ENCODE peak calls at places on chromosomes 12 and 14, in five cellular contexts. One of them, this sample, is unnamed.

GRCh38 chr14:105203057-105203494 is 22.0 kb upstream of the NUDT14 start:
- DNase-seq in endodermal cell: peak
- DNase-seq in prostate gland: peak
- DNase-seq in neural progenitor cell: peak
- DNase-seq in GM12865: peak
- DNase-seq in this sample: peak

GRCh38 chr14:58275527-58276190 is 22.7 kb upstream of the ARID4A start:
- DNase-seq in endodermal cell: no peak
- DNase-seq in prostate gland: no peak
- DNase-seq in neural progenitor cell: no peak
- DNase-seq in GM12865: no peak
- DNase-seq in this sample: no peak

GRCh38 chr14:104526723-104527645 is 52.6 kb upstream of the C14orf180 start:
- DNase-seq in endodermal cell: no peak
- DNase-seq in prostate gland: no peak
- DNase-seq in neural progenitor cell: no peak
- DNase-seq in GM12865: no peak
- DNase-seq in this sample: no peak

GRCh38 chr14:76808990-76809389 is 3.7 kb downstream of the ANGEL1 start:
- DNase-seq in endodermal cell: no peak
- DNase-seq in prostate gland: no peak
- DNase-seq in neural progenitor cell: no peak
- DNase-seq in GM12865: no peak
- DNase-seq in this sample: no peak

GRCh38 chr12:78732481-78732880 is 132.1 kb upstream of the SYT1 start:
- DNase-seq in endodermal cell: peak
- DNase-seq in prostate gland: no peak
- DNase-seq in neural progenitor cell: no peak
- DNase-seq in GM12865: no peak
- DNase-seq in this sample: no peak

GRCh38 chr12:109580684-109581333 is 7.2 kb downstream of the MVK start:
- DNase-seq in endodermal cell: no peak
- DNase-seq in prostate gland: no peak
- DNase-seq in neural progenitor cell: no peak
- DNase-seq in GM12865: no peak
- DNase-seq in this sample: no peak

GRCh38 chr14:69133206-69134125 is 19.5 kb downstream of the DCAF5 start:
- DNase-seq in endodermal cell: no peak
- DNase-seq in prostate gland: no peak
- DNase-seq in neural progenitor cell: no peak
- DNase-seq in GM12865: no peak
- DNase-seq in this sample: no peak

GRCh38 chr12:31965090-31965489 is 5.9 kb downstream of the RESF1 start:
- DNase-seq in endodermal cell: peak
- DNase-seq in prostate gland: no peak
- DNase-seq in neural progenitor cell: no peak
- DNase-seq in GM12865: no peak
- DNase-seq in this sample: no peak

GRCh38 chr14:102238766-102239165 is 66.2 kb downstream of the MOK start:
- DNase-seq in endodermal cell: no peak
- DNase-seq in prostate gland: no peak
- DNase-seq in neural progenitor cell: no peak
- DNase-seq in GM12865: no peak
- DNase-seq in this sample: no peak

GRCh38 chr12:132807295-132808222 is 21.1 kb downstream of the GOLGA3 start:
- DNase-seq in endodermal cell: peak
- DNase-seq in prostate gland: no peak
- DNase-seq in neural progenitor cell: no peak
- DNase-seq in GM12865: no peak
- DNase-seq in this sample: no peak

GRCh38 chr12:47214001-47214619 is 134.4 kb upstream of the AMIGO2 start:
- DNase-seq in endodermal cell: no peak
- DNase-seq in prostate gland: no peak
- DNase-seq in neural progenitor cell: no peak
- DNase-seq in GM12865: no peak
- DNase-seq in this sample: no peak

GRCh38 chr12:14239350-14239934 is 126.0 kb upstream of the ATF7IP start:
- DNase-seq in endodermal cell: peak
- DNase-seq in prostate gland: no peak
- DNase-seq in neural progenitor cell: no peak
- DNase-seq in GM12865: peak
- DNase-seq in this sample: no peak

GRCh38 chr12:120534703-120535655 is 823 bp downstream of the RNF10 start:
- DNase-seq in endodermal cell: peak
- DNase-seq in prostate gland: peak
- DNase-seq in neural progenitor cell: peak
- DNase-seq in GM12865: peak
- DNase-seq in this sample: peak

GRCh38 chr12:14399871-14400270 is 34.4 kb downstream of the ATF7IP start:
- DNase-seq in endodermal cell: no peak
- DNase-seq in prostate gland: no peak
- DNase-seq in neural progenitor cell: no peak
- DNase-seq in GM12865: peak
- DNase-seq in this sample: no peak

GRCh38 chr14:83874662-83875061 is 1655.3 kb upstream of the FLRT2 start:
- DNase-seq in endodermal cell: no peak
- DNase-seq in prostate gland: no peak
- DNase-seq in neural progenitor cell: no peak
- DNase-seq in GM12865: peak
- DNase-seq in this sample: no peak

GRCh38 chr12:3333583-3333982 is 157.4 kb upstream of the PRMT8 start:
- DNase-seq in endodermal cell: peak
- DNase-seq in prostate gland: no peak
- DNase-seq in neural progenitor cell: peak
- DNase-seq in GM12865: no peak
- DNase-seq in this sample: no peak

GRCh38 chr12:121263206-121263605 is 33.3 kb downstream of the CAMKK2 start:
- DNase-seq in endodermal cell: no peak
- DNase-seq in prostate gland: no peak
- DNase-seq in neural progenitor cell: no peak
- DNase-seq in GM12865: no peak
- DNase-seq in this sample: no peak

GRCh38 chr14:34684578-34684977 is 29.8 kb downstream of the CFL2 start:
- DNase-seq in endodermal cell: no peak
- DNase-seq in prostate gland: no peak
- DNase-seq in neural progenitor cell: no peak
- DNase-seq in GM12865: no peak
- DNase-seq in this sample: no peak

GRCh38 chr12:77352941-77353340 is 287.6 kb upstream of the E2F7 start:
- DNase-seq in endodermal cell: no peak
- DNase-seq in prostate gland: no peak
- DNase-seq in neural progenitor cell: no peak
- DNase-seq in GM12865: no peak
- DNase-seq in this sample: no peak

GRCh38 chr12:42483534-42483857 is 106.0 kb downstream of the PRICKLE1 start:
- DNase-seq in endodermal cell: peak
- DNase-seq in prostate gland: peak
- DNase-seq in neural progenitor cell: no peak
- DNase-seq in GM12865: no peak
- DNase-seq in this sample: no peak

GRCh38 chr14:90730367-90730766 is 85.9 kb downstream of the TTC7B start:
- DNase-seq in endodermal cell: no peak
- DNase-seq in prostate gland: no peak
- DNase-seq in neural progenitor cell: no peak
- DNase-seq in GM12865: no peak
- DNase-seq in this sample: no peak

GRCh38 chr14:91891081-91891480 is 23.7 kb upstream of the TC2N start:
- DNase-seq in endodermal cell: no peak
- DNase-seq in prostate gland: no peak
- DNase-seq in neural progenitor cell: no peak
- DNase-seq in GM12865: no peak
- DNase-seq in this sample: no peak

GRCh38 chr12:31412292-31412801 is 86.4 kb upstream of the SINHCAF start:
- DNase-seq in endodermal cell: peak
- DNase-seq in prostate gland: no peak
- DNase-seq in neural progenitor cell: peak
- DNase-seq in GM12865: no peak
- DNase-seq in this sample: no peak

GRCh38 chr14:92647499-92648279 is 100.7 kb downstream of the LGMN start:
- DNase-seq in endodermal cell: no peak
- DNase-seq in prostate gland: no peak
- DNase-seq in neural progenitor cell: no peak
- DNase-seq in GM12865: no peak
- DNase-seq in this sample: no peak

GRCh38 chr12:118302053-118302452 is 70.7 kb downstream of the TAOK3 start:
- DNase-seq in endodermal cell: no peak
- DNase-seq in prostate gland: no peak
- DNase-seq in neural progenitor cell: no peak
- DNase-seq in GM12865: peak
- DNase-seq in this sample: no peak

GRCh38 chr12:99108924-99109323 is 463.8 kb downstream of the APAF1 start:
- DNase-seq in endodermal cell: no peak
- DNase-seq in prostate gland: no peak
- DNase-seq in neural progenitor cell: no peak
- DNase-seq in GM12865: no peak
- DNase-seq in this sample: no peak

DNA sequence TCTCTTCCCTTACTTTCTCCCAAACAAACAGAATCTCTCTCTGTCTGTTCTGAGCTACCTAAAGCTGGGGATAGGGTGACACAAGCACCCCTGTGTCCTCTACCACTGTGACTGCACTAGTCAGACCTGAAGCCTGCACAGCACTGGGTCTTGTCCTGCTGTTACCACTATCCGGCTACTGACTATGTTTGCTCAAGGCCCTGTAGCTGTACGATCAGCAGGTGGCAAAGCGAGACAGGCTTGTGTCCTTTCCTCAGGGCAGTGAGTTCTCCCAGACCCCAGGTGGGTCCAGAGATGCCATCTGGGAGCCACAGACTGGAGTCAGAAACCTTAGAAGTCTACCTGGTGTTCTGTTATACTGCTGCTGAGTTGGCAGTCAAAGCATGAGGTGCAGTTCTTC is 116.4 kb downstream of the NUBPL start:
- DNase-seq in endodermal cell: no peak
- DNase-seq in prostate gland: no peak
- DNase-seq in neural progenitor cell: no peak
- DNase-seq in GM12865: no peak
- DNase-seq in this sample: no peak
- TF ChIP-seq CTCF in endodermal cell: no peak
- TF ChIP-seq CTCF in prostate gland: no peak
- TF ChIP-seq CTCF in neural progenitor cell: no peak
- TF ChIP-seq CTCF in GM12865: no peak
- TF ChIP-seq CTCF in this sample: no peak

DNA sequence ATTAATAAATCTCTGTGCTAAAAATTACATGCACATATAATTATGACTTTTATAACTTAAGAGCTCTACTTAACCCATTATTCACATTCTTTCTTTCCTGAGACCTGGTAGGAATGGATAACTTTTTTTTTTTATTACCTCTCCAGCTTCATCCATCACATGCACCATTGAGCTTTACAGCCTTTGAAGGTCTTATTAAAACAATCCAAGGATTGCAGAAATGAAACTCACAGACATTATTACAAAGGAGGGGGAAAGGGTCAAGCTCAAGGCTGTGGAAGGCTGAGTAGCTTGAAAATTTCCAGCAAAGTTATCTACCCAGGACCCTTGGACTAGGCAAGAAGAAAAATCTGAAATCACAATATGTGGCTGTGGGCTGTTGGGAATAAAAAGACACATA is 202.5 kb upstream of the GRIP1 start:
- DNase-seq in endodermal cell: no peak
- DNase-seq in prostate gland: no peak
- DNase-seq in neural progenitor cell: no peak
- DNase-seq in GM12865: no peak
- DNase-seq in this sample: no peak
- TF ChIP-seq CTCF in endodermal cell: no peak
- TF ChIP-seq CTCF in prostate gland: no peak
- TF ChIP-seq CTCF in neural progenitor cell: no peak
- TF ChIP-seq CTCF in GM12865: no peak
- TF ChIP-seq CTCF in this sample: no peak

DNA sequence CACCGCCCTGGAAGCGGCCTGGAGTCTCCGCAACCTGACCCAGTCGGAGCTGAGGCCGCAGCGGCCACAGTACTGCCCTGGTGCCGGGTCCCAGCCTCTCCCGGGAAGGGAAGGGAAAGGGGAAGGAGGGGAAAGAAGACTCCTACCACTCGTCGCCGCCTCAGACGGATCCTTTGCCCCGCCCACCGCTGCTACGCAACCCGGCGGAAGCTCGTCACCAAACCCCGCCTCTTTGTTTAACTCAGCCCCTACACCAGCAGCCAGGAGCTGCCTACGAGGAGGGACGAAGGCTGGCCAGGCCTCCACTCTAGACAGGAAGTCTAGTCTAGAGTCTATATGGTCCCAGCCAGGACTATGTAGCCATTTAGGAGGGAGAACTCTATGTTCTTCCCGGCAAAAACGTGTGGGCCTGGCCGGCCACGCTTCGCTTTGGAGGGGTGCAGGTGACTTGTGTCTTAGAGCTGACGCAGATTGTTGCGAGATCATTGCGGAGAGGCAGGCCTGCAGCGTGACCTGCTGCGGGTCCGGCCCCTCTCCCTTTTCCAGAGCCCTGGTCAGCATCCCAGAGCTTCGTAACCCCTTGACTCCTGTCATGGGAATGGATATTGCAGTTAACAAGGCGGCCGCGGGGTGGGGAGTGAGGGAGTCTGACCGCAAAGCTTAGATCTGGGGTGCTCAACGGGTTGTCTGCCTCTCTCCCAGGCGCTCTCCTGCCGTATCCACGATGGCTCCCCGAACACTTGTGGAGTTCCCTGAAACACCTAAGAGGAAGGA is at the start of gene RNF41:
- DNase-seq in endodermal cell: peak
- DNase-seq in prostate gland: peak
- DNase-seq in neural progenitor cell: peak
- DNase-seq in GM12865: peak
- DNase-seq in this sample: peak
- TF ChIP-seq CTCF in endodermal cell: peak
- TF ChIP-seq CTCF in prostate gland: no peak
- TF ChIP-seq CTCF in neural progenitor cell: peak
- TF ChIP-seq CTCF in GM12865: no peak
- TF ChIP-seq CTCF in this sample: no peak

DNA sequence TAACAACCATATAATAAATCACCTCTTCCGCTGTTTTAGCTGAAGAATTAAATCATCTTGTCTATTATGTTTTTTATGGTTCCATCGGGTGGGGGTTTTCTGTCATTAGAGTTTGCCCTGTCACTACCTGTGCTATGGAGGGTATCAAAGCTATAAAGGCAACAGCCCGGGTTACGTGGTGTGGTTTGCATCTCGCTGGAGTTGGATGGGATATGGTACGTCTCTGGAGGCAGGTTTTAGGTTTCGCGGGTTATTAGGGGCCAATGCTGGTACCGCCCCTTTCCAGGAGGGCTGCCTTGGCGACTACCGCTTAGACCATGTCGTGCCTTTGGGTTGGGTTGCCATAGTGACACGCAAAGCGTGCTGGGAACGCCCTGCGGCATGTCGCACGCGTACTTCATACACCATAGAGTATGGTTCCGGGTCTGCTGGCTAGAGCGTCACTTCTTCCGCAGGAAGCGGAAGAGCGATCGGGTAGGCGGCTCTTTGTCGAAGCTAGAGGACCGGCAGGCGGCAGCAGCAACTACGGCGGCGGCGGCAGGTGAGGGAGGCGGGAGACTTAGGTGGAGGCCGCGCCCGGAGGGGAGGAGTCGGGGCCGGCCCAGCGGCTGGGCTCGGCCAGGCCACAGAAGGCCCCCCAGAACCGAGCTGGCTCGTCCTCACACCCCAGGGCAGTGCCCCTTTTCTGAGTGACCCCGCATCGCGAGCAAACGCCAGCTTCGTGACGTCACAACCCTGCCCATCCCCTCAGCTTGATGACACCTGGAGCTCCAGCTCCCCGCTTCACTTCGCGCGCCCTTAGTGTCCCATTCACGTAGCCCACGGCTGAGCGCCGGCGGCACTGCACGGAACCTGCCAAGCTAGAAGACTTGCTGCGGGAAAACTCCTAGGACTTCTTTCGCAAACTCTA is at the start of gene ZC3H10:
- DNase-seq in endodermal cell: peak
- DNase-seq in prostate gland: peak
- DNase-seq in neural progenitor cell: peak
- DNase-seq in GM12865: peak
- DNase-seq in this sample: peak
- TF ChIP-seq CTCF in endodermal cell: peak
- TF ChIP-seq CTCF in prostate gland: peak
- TF ChIP-seq CTCF in neural progenitor cell: peak
- TF ChIP-seq CTCF in GM12865: peak
- TF ChIP-seq CTCF in this sample: peak